ENCODE peak calls at places on chromosomes 13 and 19, in five cellular contexts. One of them, this sample, is unnamed.
A peak's percentile ranks its signal among the peaks of the same experiment; 100 is the strongest.

GRCh38 chr19:33064117-33064777 is 441 bp downstream of the RHPN2 start:
- DNase-seq in stimulated activated CD4-positive, alpha-beta T cell treated with anti-CD3 and anti-CD28 coated beads, TNF-alpha, amount 100 ng/mL, for 1 hour: no peak
- DNase-seq in EH: peak; percentile 31
- DNase-seq in sciatic nerve: peak; percentile 61
- DNase-seq in EL: peak; percentile 34
- DNase-seq in this sample: no peak

GRCh38 chr19:6498294-6499036 is 3.6 kb downstream of the TUBB4A start:
- DNase-seq in EL: no peak
- DNase-seq in EH: no peak
- DNase-seq in sciatic nerve: no peak
- DNase-seq in stimulated activated CD4-positive, alpha-beta T cell treated with anti-CD3 and anti-CD28 coated beads, TNF-alpha, amount 100 ng/mL, for 1 hour: no peak
- DNase-seq in this sample: no peak

GRCh38 chr19:30095171-30095570 is 153.1 kb downstream of the URI1 start:
- DNase-seq in sciatic nerve: no peak
- DNase-seq in EH: no peak
- DNase-seq in EL: no peak
- DNase-seq in stimulated activated CD4-positive, alpha-beta T cell treated with anti-CD3 and anti-CD28 coated beads, TNF-alpha, amount 100 ng/mL, for 1 hour: no peak
- DNase-seq in this sample: peak; percentile 40

GRCh38 chr19:2554856-2555255 is 78.9 kb downstream of the GADD45B start:
- DNase-seq in EH: peak; percentile 80
- DNase-seq in stimulated activated CD4-positive, alpha-beta T cell treated with anti-CD3 and anti-CD28 coated beads, TNF-alpha, amount 100 ng/mL, for 1 hour: no peak
- DNase-seq in EL: peak; percentile 70
- DNase-seq in sciatic nerve: no peak
- DNase-seq in this sample: peak; percentile 69

GRCh38 chr19:48745208-48745995 is 1.3 kb downstream of the IZUMO1 start:
- DNase-seq in EL: peak; percentile 77
- DNase-seq in EH: peak; percentile 81
- DNase-seq in stimulated activated CD4-positive, alpha-beta T cell treated with anti-CD3 and anti-CD28 coated beads, TNF-alpha, amount 100 ng/mL, for 1 hour: no peak
- DNase-seq in sciatic nerve: no peak
- DNase-seq in this sample: no peak

GRCh38 chr19:28482221-28482620 is 730.7 kb downstream of the UQCRFS1 start:
- DNase-seq in stimulated activated CD4-positive, alpha-beta T cell treated with anti-CD3 and anti-CD28 coated beads, TNF-alpha, amount 100 ng/mL, for 1 hour: no peak
- DNase-seq in EL: no peak
- DNase-seq in sciatic nerve: no peak
- DNase-seq in EH: no peak
- DNase-seq in this sample: no peak

GRCh38 chr13:22596157-22596863 is 584.5 kb upstream of the SGCG start:
- DNase-seq in sciatic nerve: no peak
- DNase-seq in stimulated activated CD4-positive, alpha-beta T cell treated with anti-CD3 and anti-CD28 coated beads, TNF-alpha, amount 100 ng/mL, for 1 hour: no peak
- DNase-seq in EH: no peak
- DNase-seq in EL: no peak
- DNase-seq in this sample: no peak

GRCh38 chr19:13008926-13009787 is 13.9 kb downstream of the NFIX start:
- DNase-seq in EL: no peak
- DNase-seq in sciatic nerve: no peak
- DNase-seq in stimulated activated CD4-positive, alpha-beta T cell treated with anti-CD3 and anti-CD28 coated beads, TNF-alpha, amount 100 ng/mL, for 1 hour: no peak
- DNase-seq in EH: no peak
- DNase-seq in this sample: no peak

GRCh38 chr19:19711934-19712828 is 20.7 kb downstream of the ZNF14 start:
- DNase-seq in sciatic nerve: no peak
- DNase-seq in EH: no peak
- DNase-seq in EL: no peak
- DNase-seq in stimulated activated CD4-positive, alpha-beta T cell treated with anti-CD3 and anti-CD28 coated beads, TNF-alpha, amount 100 ng/mL, for 1 hour: no peak
- DNase-seq in this sample: no peak

GRCh38 chr13:45340422-45341033 is 455 bp downstream of the TPT1 start:
- DNase-seq in sciatic nerve: peak; percentile 95
- DNase-seq in EH: peak; percentile 94
- DNase-seq in stimulated activated CD4-positive, alpha-beta T cell treated with anti-CD3 and anti-CD28 coated beads, TNF-alpha, amount 100 ng/mL, for 1 hour: peak; percentile 63
- DNase-seq in EL: peak; percentile 90
- DNase-seq in this sample: peak; percentile 98

GRCh38 chr13:71712988-71713653 is 153.9 kb downstream of the DACH1 start:
- DNase-seq in sciatic nerve: no peak
- DNase-seq in stimulated activated CD4-positive, alpha-beta T cell treated with anti-CD3 and anti-CD28 coated beads, TNF-alpha, amount 100 ng/mL, for 1 hour: no peak
- DNase-seq in EL: no peak
- DNase-seq in EH: no peak
- DNase-seq in this sample: no peak

GRCh38 chr19:12648088-12648487 is 18.5 kb downstream of the MAN2B1 start:
- DNase-seq in stimulated activated CD4-positive, alpha-beta T cell treated with anti-CD3 and anti-CD28 coated beads, TNF-alpha, amount 100 ng/mL, for 1 hour: no peak
- DNase-seq in sciatic nerve: no peak
- DNase-seq in EH: no peak
- DNase-seq in EL: no peak
- DNase-seq in this sample: no peak

GRCh38 chr19:13692096-13692495 is 72.2 kb upstream of the MRI1 start:
- DNase-seq in sciatic nerve: no peak
- DNase-seq in EL: peak; percentile 65
- DNase-seq in EH: peak; percentile 29
- DNase-seq in stimulated activated CD4-positive, alpha-beta T cell treated with anti-CD3 and anti-CD28 coated beads, TNF-alpha, amount 100 ng/mL, for 1 hour: no peak
- DNase-seq in this sample: no peak

GRCh38 chr13:44912617-44913016 is 76.7 kb downstream of the NUFIP1 start:
- DNase-seq in EL: no peak
- DNase-seq in stimulated activated CD4-positive, alpha-beta T cell treated with anti-CD3 and anti-CD28 coated beads, TNF-alpha, amount 100 ng/mL, for 1 hour: no peak
- DNase-seq in EH: no peak
- DNase-seq in sciatic nerve: no peak
- DNase-seq in this sample: no peak

GRCh38 chr19:50567052-50567841 is 988 bp downstream of the LRRC4B start:
- DNase-seq in EL: no peak
- DNase-seq in sciatic nerve: no peak
- DNase-seq in EH: no peak
- DNase-seq in stimulated activated CD4-positive, alpha-beta T cell treated with anti-CD3 and anti-CD28 coated beads, TNF-alpha, amount 100 ng/mL, for 1 hour: no peak
- DNase-seq in this sample: no peak

This sample was measured in posterior vena cava.